ENCODE peak calls at places on chromosome X, in nine cellular contexts. One of them, this sample, is unnamed.

GRCh38 chrX:23726196-23726595 is 16.9 kb downstream of the ACOT9 start:
- DNase-seq in MM.1S: no peak
- DNase-seq in brain microvascular endothelial cell: no peak
- DNase-seq in BJ: no peak
- DNase-seq in CD8-positive, alpha-beta T cell: no peak
- DNase-seq in heart right ventricle: no peak
- DNase-seq in body of pancreas: no peak
- DNase-seq in left lung: no peak
- DNase-seq in transverse colon: no peak
- DNase-seq in this sample: peak; percentile 56

GRCh38 chrX:80246273-80246672 is 174.0 kb upstream of the TENT5D start:
- DNase-seq in transverse colon: no peak
- DNase-seq in heart right ventricle: no peak
- DNase-seq in brain microvascular endothelial cell: no peak
- DNase-seq in body of pancreas: no peak
- DNase-seq in BJ: no peak
- DNase-seq in left lung: no peak
- DNase-seq in CD8-positive, alpha-beta T cell: no peak
- DNase-seq in MM.1S: no peak
- DNase-seq in this sample: no peak

GRCh38 chrX:72306851-72307645 is 1.3 kb upstream of the CITED1 start:
- DNase-seq in CD8-positive, alpha-beta T cell: peak; percentile 20
- DNase-seq in MM.1S: peak; percentile 67
- DNase-seq in brain microvascular endothelial cell: peak; percentile 45
- DNase-seq in left lung: peak; percentile 85
- DNase-seq in transverse colon: peak; percentile 65
- DNase-seq in BJ: no peak
- DNase-seq in body of pancreas: peak; percentile 59
- DNase-seq in heart right ventricle: peak; percentile 40
- DNase-seq in this sample: peak; percentile 57

GRCh38 chrX:149631293-149632165 is at the start of gene TMEM185A:
- DNase-seq in body of pancreas: peak; percentile 70
- DNase-seq in heart right ventricle: peak; percentile 70
- DNase-seq in CD8-positive, alpha-beta T cell: peak; percentile 72
- DNase-seq in MM.1S: peak; percentile 66
- DNase-seq in left lung: peak; percentile 91
- DNase-seq in BJ: no peak
- DNase-seq in transverse colon: peak; percentile 79
- DNase-seq in brain microvascular endothelial cell: peak; percentile 7
- DNase-seq in this sample: peak; percentile 46

GRCh38 chrX:23287191-23287764 is 47.4 kb upstream of the PTCHD1 start:
- DNase-seq in transverse colon: no peak
- DNase-seq in BJ: no peak
- DNase-seq in left lung: no peak
- DNase-seq in brain microvascular endothelial cell: no peak
- DNase-seq in CD8-positive, alpha-beta T cell: no peak
- DNase-seq in heart right ventricle: no peak
- DNase-seq in body of pancreas: no peak
- DNase-seq in MM.1S: no peak
- DNase-seq in this sample: no peak

GRCh38 chrX:19347916-19348315 is 4.2 kb downstream of the PDHA1 start:
- DNase-seq in BJ: no peak
- DNase-seq in body of pancreas: no peak
- DNase-seq in MM.1S: no peak
- DNase-seq in left lung: no peak
- DNase-seq in brain microvascular endothelial cell: no peak
- DNase-seq in heart right ventricle: no peak
- DNase-seq in CD8-positive, alpha-beta T cell: no peak
- DNase-seq in transverse colon: no peak
- DNase-seq in this sample: no peak

GRCh38 chrX:129938081-129938480 is 32.1 kb downstream of the UTP14A start:
- DNase-seq in left lung: no peak
- DNase-seq in transverse colon: no peak
- DNase-seq in MM.1S: no peak
- DNase-seq in CD8-positive, alpha-beta T cell: no peak
- DNase-seq in BJ: no peak
- DNase-seq in heart right ventricle: no peak
- DNase-seq in brain microvascular endothelial cell: no peak
- DNase-seq in body of pancreas: no peak
- DNase-seq in this sample: no peak

GRCh38 chrX:108072746-108073145 is 18.6 kb downstream of the PSMD10 start:
- DNase-seq in heart right ventricle: no peak
- DNase-seq in MM.1S: no peak
- DNase-seq in BJ: no peak
- DNase-seq in body of pancreas: no peak
- DNase-seq in left lung: no peak
- DNase-seq in brain microvascular endothelial cell: peak; percentile 83
- DNase-seq in CD8-positive, alpha-beta T cell: no peak
- DNase-seq in transverse colon: no peak
- DNase-seq in this sample: no peak

GRCh38 chrX:77446840-77447239 is 349 bp upstream of the FGF16 start:
- DNase-seq in BJ: no peak
- DNase-seq in brain microvascular endothelial cell: no peak
- DNase-seq in transverse colon: no peak
- DNase-seq in body of pancreas: peak; percentile 11
- DNase-seq in heart right ventricle: no peak
- DNase-seq in MM.1S: no peak
- DNase-seq in CD8-positive, alpha-beta T cell: no peak
- DNase-seq in left lung: peak; percentile 40
- DNase-seq in this sample: no peak

GRCh38 chrX:108312011-108312410 is 126.2 kb downstream of the COL4A6 start:
- DNase-seq in left lung: no peak
- DNase-seq in body of pancreas: no peak
- DNase-seq in CD8-positive, alpha-beta T cell: no peak
- DNase-seq in brain microvascular endothelial cell: no peak
- DNase-seq in transverse colon: no peak
- DNase-seq in BJ: no peak
- DNase-seq in heart right ventricle: no peak
- DNase-seq in MM.1S: no peak
- DNase-seq in this sample: no peak

GRCh38 chrX:111837226-111837625 is 38.8 kb upstream of the TRPC5OS start:
- DNase-seq in left lung: no peak
- DNase-seq in brain microvascular endothelial cell: no peak
- DNase-seq in heart right ventricle: no peak
- DNase-seq in body of pancreas: no peak
- DNase-seq in transverse colon: no peak
- DNase-seq in CD8-positive, alpha-beta T cell: no peak
- DNase-seq in MM.1S: no peak
- DNase-seq in BJ: no peak
- DNase-seq in this sample: no peak

GRCh38 chrX:81286608-81287007 is 84.7 kb downstream of the SH3BGRL start:
- DNase-seq in CD8-positive, alpha-beta T cell: no peak
- DNase-seq in BJ: no peak
- DNase-seq in heart right ventricle: no peak
- DNase-seq in brain microvascular endothelial cell: no peak
- DNase-seq in transverse colon: no peak
- DNase-seq in left lung: no peak
- DNase-seq in MM.1S: no peak
- DNase-seq in body of pancreas: no peak
- DNase-seq in this sample: no peak

GRCh38 chrX:132041016-132041415 is 17.9 kb downstream of the STK26 start:
- DNase-seq in left lung: no peak
- DNase-seq in transverse colon: no peak
- DNase-seq in MM.1S: no peak
- DNase-seq in heart right ventricle: no peak
- DNase-seq in CD8-positive, alpha-beta T cell: no peak
- DNase-seq in BJ: no peak
- DNase-seq in brain microvascular endothelial cell: peak; percentile 63
- DNase-seq in body of pancreas: no peak
- DNase-seq in this sample: no peak

GRCh38 chrX:124736553-124737240 is 390.3 kb downstream of the SH2D1A start:
- DNase-seq in brain microvascular endothelial cell: no peak
- DNase-seq in transverse colon: no peak
- DNase-seq in BJ: no peak
- DNase-seq in CD8-positive, alpha-beta T cell: peak; percentile 59
- DNase-seq in body of pancreas: no peak
- DNase-seq in heart right ventricle: no peak
- DNase-seq in MM.1S: peak; percentile 37
- DNase-seq in left lung: peak; percentile 33
- DNase-seq in this sample: no peak

GRCh38 chrX:69504626-69505612 is 793 bp downstream of the NALF2 start:
- DNase-seq in brain microvascular endothelial cell: no peak
- DNase-seq in heart right ventricle: no peak
- DNase-seq in left lung: no peak
- DNase-seq in transverse colon: no peak
- DNase-seq in MM.1S: no peak
- DNase-seq in CD8-positive, alpha-beta T cell: no peak
- DNase-seq in body of pancreas: no peak
- DNase-seq in BJ: no peak
- DNase-seq in this sample: no peak

GRCh38 chrX:69501433-69501832 is 2.7 kb upstream of the NALF2 start:
- DNase-seq in left lung: no peak
- DNase-seq in BJ: no peak
- DNase-seq in brain microvascular endothelial cell: no peak
- DNase-seq in body of pancreas: peak; percentile 68
- DNase-seq in transverse colon: no peak
- DNase-seq in heart right ventricle: peak; percentile 29
- DNase-seq in CD8-positive, alpha-beta T cell: no peak
- DNase-seq in MM.1S: peak; percentile 12
- DNase-seq in this sample: no peak

GRCh38 chrX:69505772-69506616 is 1.9 kb downstream of the NALF2 start:
- DNase-seq in left lung: no peak
- DNase-seq in CD8-positive, alpha-beta T cell: no peak
- DNase-seq in transverse colon: no peak
- DNase-seq in brain microvascular endothelial cell: no peak
- DNase-seq in heart right ventricle: no peak
- DNase-seq in BJ: no peak
- DNase-seq in MM.1S: no peak
- DNase-seq in body of pancreas: no peak
- DNase-seq in this sample: no peak

GRCh38 chrX:69503835-69504625 is at the start of gene NALF2:
- DNase-seq in heart right ventricle: peak; percentile 44
- DNase-seq in CD8-positive, alpha-beta T cell: no peak
- DNase-seq in brain microvascular endothelial cell: no peak
- DNase-seq in BJ: no peak
- DNase-seq in MM.1S: peak; percentile 64
- DNase-seq in body of pancreas: peak; percentile 59
- DNase-seq in left lung: no peak
- DNase-seq in transverse colon: peak; percentile 40
- DNase-seq in this sample: no peak

DNA sequence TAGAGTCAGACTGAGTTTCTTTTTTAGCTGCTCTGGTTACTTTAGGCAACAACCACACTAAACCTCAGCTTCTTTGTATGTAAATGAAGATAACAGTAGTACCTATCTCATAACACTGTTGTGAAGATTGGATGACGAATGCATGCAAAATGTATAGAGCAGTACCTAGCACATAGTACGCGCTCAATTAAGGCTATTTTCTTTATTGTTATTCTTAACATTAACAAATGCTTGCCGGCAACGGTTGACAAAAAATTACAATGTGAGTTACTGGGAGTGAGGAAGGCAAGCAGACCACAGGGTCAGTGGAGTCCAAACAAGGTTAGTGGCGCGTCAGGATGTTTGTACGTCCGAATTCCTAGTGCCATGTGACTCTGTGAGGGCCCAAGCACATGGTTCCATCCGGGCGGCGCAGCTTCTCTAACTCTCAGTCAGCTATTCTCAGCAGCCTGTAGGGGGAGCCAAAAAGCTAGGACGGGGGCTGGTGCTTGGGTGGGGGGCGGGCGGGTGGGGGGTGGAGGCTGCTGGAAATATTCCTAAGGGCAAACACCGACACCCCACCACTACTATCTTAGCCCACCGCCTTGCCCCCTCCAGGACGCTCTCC is 795 bp upstream of the NALF2 start:
- DNase-seq in transverse colon: no peak
- DNase-seq in left lung: no peak
- DNase-seq in MM.1S: no peak
- DNase-seq in heart right ventricle: no peak
- DNase-seq in body of pancreas: peak; percentile 40
- DNase-seq in brain microvascular endothelial cell: no peak
- DNase-seq in CD8-positive, alpha-beta T cell: no peak
- DNase-seq in BJ: no peak
- DNase-seq in this sample: no peak
- TF ChIP-seq CTCF in transverse colon: no peak
- TF ChIP-seq CTCF in left lung: no peak
- TF ChIP-seq CTCF in MM.1S: no peak
- TF ChIP-seq CTCF in heart right ventricle: peak; percentile 47
- TF ChIP-seq CTCF in body of pancreas: no peak
- TF ChIP-seq CTCF in brain microvascular endothelial cell: peak; percentile 39
- TF ChIP-seq CTCF in CD8-positive, alpha-beta T cell: no peak
- TF ChIP-seq CTCF in BJ: no peak
- TF ChIP-seq CTCF in this sample: no peak

GRCh38 chrX:102341867-102342266 is 94.9 kb downstream of the NXF2 start:
- DNase-seq in BJ: no peak
- DNase-seq in CD8-positive, alpha-beta T cell: no peak
- DNase-seq in transverse colon: no peak
- DNase-seq in body of pancreas: no peak
- DNase-seq in MM.1S: peak; percentile 11
- DNase-seq in left lung: no peak
- DNase-seq in brain microvascular endothelial cell: no peak
- DNase-seq in heart right ventricle: no peak
- DNase-seq in this sample: no peak
- TF ChIP-seq CTCF in BJ: no peak
- TF ChIP-seq CTCF in CD8-positive, alpha-beta T cell: no peak
- TF ChIP-seq CTCF in transverse colon: no peak
- TF ChIP-seq CTCF in body of pancreas: no peak
- TF ChIP-seq CTCF in MM.1S: peak; percentile 15
- TF ChIP-seq CTCF in left lung: no peak
- TF ChIP-seq CTCF in brain microvascular endothelial cell: peak; percentile 37
- TF ChIP-seq CTCF in heart right ventricle: peak; percentile 17
- TF ChIP-seq CTCF in this sample: no peak

DNA sequence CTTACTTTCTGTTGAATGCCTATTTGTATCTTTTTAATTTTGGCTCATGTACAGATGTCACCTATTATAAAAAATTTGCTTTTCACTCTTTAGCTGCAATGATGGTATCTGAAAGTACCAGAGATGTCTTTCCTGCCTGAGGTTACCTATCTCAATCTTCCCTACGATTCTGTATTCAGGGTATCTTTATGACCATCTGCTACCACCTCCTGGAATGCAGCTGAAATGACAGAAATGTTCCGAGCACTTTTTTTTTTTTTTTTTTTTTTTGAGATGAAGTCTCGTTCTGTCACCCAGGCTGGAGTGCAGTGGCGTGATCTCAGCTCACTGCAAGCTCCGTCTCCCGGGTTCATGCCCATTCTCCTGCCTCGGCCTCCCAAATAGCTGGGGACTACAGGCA is 136.4 kb downstream of the REPS2 start:
- DNase-seq in body of pancreas: no peak
- DNase-seq in left lung: no peak
- DNase-seq in CD8-positive, alpha-beta T cell: no peak
- DNase-seq in brain microvascular endothelial cell: no peak
- DNase-seq in heart right ventricle: no peak
- DNase-seq in BJ: no peak
- DNase-seq in MM.1S: peak; percentile 54
- DNase-seq in transverse colon: no peak
- DNase-seq in this sample: no peak
- TF ChIP-seq CTCF in body of pancreas: no peak
- TF ChIP-seq CTCF in left lung: no peak
- TF ChIP-seq CTCF in CD8-positive, alpha-beta T cell: no peak
- TF ChIP-seq CTCF in brain microvascular endothelial cell: peak; percentile 11
- TF ChIP-seq CTCF in heart right ventricle: no peak
- TF ChIP-seq CTCF in BJ: no peak
- TF ChIP-seq CTCF in MM.1S: peak; percentile 34
- TF ChIP-seq CTCF in transverse colon: no peak
- TF ChIP-seq CTCF in this sample: no peak

DNA sequence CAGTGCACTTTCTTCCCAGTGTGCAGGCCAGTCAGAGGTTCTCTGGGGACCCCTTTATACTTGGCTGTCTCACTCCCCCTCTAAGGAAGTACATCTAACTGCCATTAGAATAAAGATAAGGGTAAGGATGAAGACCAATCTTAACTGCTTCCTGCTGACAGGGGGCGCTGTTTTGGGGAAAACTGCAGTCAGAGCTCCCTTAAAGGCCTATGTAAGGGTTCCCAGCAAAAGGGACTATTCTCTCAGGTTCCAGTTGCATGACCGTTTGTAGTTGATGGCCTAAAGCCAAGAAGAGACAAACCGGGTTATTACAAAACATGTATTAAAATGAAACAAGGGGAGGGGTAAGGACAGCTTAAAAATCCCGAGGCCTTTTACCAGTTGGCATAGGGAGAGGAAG is 115.6 kb upstream of the SPIN4 start:
- DNase-seq in CD8-positive, alpha-beta T cell: no peak
- DNase-seq in heart right ventricle: no peak
- DNase-seq in body of pancreas: no peak
- DNase-seq in brain microvascular endothelial cell: no peak
- DNase-seq in transverse colon: no peak
- DNase-seq in MM.1S: no peak
- DNase-seq in left lung: no peak
- DNase-seq in BJ: no peak
- DNase-seq in this sample: no peak
- TF ChIP-seq CTCF in CD8-positive, alpha-beta T cell: no peak
- TF ChIP-seq CTCF in heart right ventricle: no peak
- TF ChIP-seq CTCF in body of pancreas: no peak
- TF ChIP-seq CTCF in brain microvascular endothelial cell: peak; percentile 31
- TF ChIP-seq CTCF in transverse colon: no peak
- TF ChIP-seq CTCF in MM.1S: no peak
- TF ChIP-seq CTCF in left lung: no peak
- TF ChIP-seq CTCF in BJ: peak; percentile 4
- TF ChIP-seq CTCF in this sample: no peak